ENCODE peak calls at places on chromosomes 2 and 18, in six cellular contexts. A is naive thymus-derived CD8-positive, alpha-beta T cell; H is psoas muscle; M is CD8-positive, alpha-beta T cell; D is activated T-cell treated with anti-CD3 and anti-CD28 coated beads, Interleukin-2, amount 50 U/mL, for 4 hours; G is activated CD8-positive, alpha-beta T cell treated with anti-CD3 and anti-CD28 coated beads, Interleukin-2, amount 10 ng/mL, durations not matched to agents 7 days and 5 days. O is an unnamed sample.

GRCh38 chr18:8571399-8571798 is 37.8 kb upstream of the RAB12 start:
- ATAC-seq in A (no peak), H (no peak), M (no peak), D (no peak), G (no peak), O (no peak)

GRCh38 chr18:58351776-58352175 is 277.1 kb downstream of the ALPK2 start:
- ATAC-seq in A (no peak), H (no peak), M (no peak), D (no peak), G (no peak), O (no peak)

GRCh38 chr2:43370705-43371104 is 144.3 kb upstream of the ZFP36L2 start:
- ATAC-seq in A (no peak), H (no peak), M (no peak), D (no peak), G (no peak), O (no peak)

GRCh38 chr18:53906681-53907080 is 317.8 kb downstream of the MBD2 start:
- ATAC-seq in A (no peak), H (no peak), M (no peak), D (no peak), G (no peak), O (no peak)

GRCh38 chr2:14583059-14583458 is 49.5 kb upstream of the LRATD1 start:
- ATAC-seq in A (no peak), H (no peak), M (no peak), D (no peak), G (no peak), O (no peak)

GRCh38 chr2:232870002-232870765 is at the start of gene SNORC:
- ATAC-seq in A (no peak), H (no peak), M (no peak), D (no peak), G (no peak), O (no peak)

GRCh38 chr2:120825370-120826259 is 89.9 kb downstream of the GLI2 start:
- ATAC-seq in A (no peak), H (peak), M (no peak), D (no peak), G (no peak), O (no peak)

GRCh38 chr2:74010087-74010541 is 25.4 kb downstream of the TET3 start:
- ATAC-seq in A (no peak), H (no peak), M (no peak), D (no peak), G (no peak), O (no peak)

GRCh38 chr2:237207641-237208040 is 122.0 kb downstream of the COPS8 start:
- ATAC-seq in A (no peak), H (peak), M (no peak), D (no peak), G (no peak), O (no peak)

GRCh38 chr2:135997380-135997779 is 12.0 kb upstream of the DARS1 start:
- ATAC-seq in A (peak), H (no peak), M (no peak), D (no peak), G (peak), O (no peak)

GRCh38 chr18:12031836-12032235 is 50.5 kb downstream of the IMPA2 start:
- ATAC-seq in A (no peak), H (no peak), M (no peak), D (no peak), G (no peak), O (no peak)

GRCh38 chr18:62957885-62958472 is 242.6 kb downstream of the PHLPP1 start:
- ATAC-seq in A (peak), H (no peak), M (peak), D (peak), G (peak), O (peak)

GRCh38 chr2:121031568-121032340 is 253.2 kb downstream of the TFCP2L1 start:
- ATAC-seq in A (no peak), H (no peak), M (no peak), D (no peak), G (no peak), O (no peak)

GRCh38 chr2:35973132-35973736 is 382.3 kb upstream of the CRIM1 start:
- ATAC-seq in A (no peak), H (no peak), M (no peak), D (peak), G (peak), O (no peak)

GRCh38 chr2:29314816-29315571 is 199.8 kb downstream of the CLIP4 start:
- ATAC-seq in A (peak), H (no peak), M (peak), D (peak), G (peak), O (peak)

GRCh38 chr2:235063501-235063961 is 111.7 kb downstream of the SH3BP4 start:
- ATAC-seq in A (no peak), H (peak), M (no peak), D (no peak), G (no peak), O (no peak)

GRCh38 chr2:95530734-95531133 is 46.2 kb upstream of the TRIM43B start:
- ATAC-seq in A (no peak), H (no peak), M (no peak), D (peak), G (no peak), O (peak)

GRCh38 chr18:39419315-39419714 is 1853.7 kb upstream of the CELF4 start:
- ATAC-seq in A (no peak), H (no peak), M (no peak), D (no peak), G (no peak), O (no peak)

GRCh38 chr2:225668606-225669266 is 269.2 kb downstream of the NYAP2 start:
- ATAC-seq in A (peak), H (peak), M (peak), D (peak), G (peak), O (peak)

GRCh38 chr2:199471443-199472057 is 13.8 kb upstream of the SATB2 start:
- ATAC-seq in A (peak), H (peak), M (no peak), D (peak), G (peak), O (peak)

GRCh38 chr18:74226156-74226555 is 65.6 kb downstream of the CYB5A start:
- ATAC-seq in A (no peak), H (no peak), M (no peak), D (no peak), G (no peak), O (no peak)

GRCh38 chr18:36602071-36602470 is 226.7 kb downstream of the TPGS2 start:
- ATAC-seq in A (no peak), H (no peak), M (no peak), D (no peak), G (no peak), O (no peak)

O was measured in activated T-helper 17 cell treated with anti-CD3 and anti-CD28 coated beads, Interleukin-2, amount 50 U/mL, for 72 hours.